ENCODE peak calls at places on chromosomes 12 and 14, in six cellular contexts. One of them, this sample, is unnamed.

GRCh38 chr12:75666980-75667359 is 155.6 kb upstream of the KRR1 start:
- DNase-seq in NCI-H1105 treated with DMSO at 0.1 percent for 48 hours: no peak
- DNase-seq in anterior cingulate cortex: no peak
- DNase-seq in stimulated activated CD4-positive, alpha-beta T cell treated with anti-CD3 and anti-CD28 coated beads, Interleukin-4, amount 100 ng/mL, for 4 hours: no peak
- DNase-seq in RWPE1: no peak
- DNase-seq in HT1080: peak
- DNase-seq in this sample: no peak

GRCh38 chr12:47903151-47903611 is 1.6 kb downstream of the VDR start:
- DNase-seq in NCI-H1105 treated with DMSO at 0.1 percent for 48 hours: no peak
- DNase-seq in stimulated activated CD4-positive, alpha-beta T cell treated with anti-CD3 and anti-CD28 coated beads, Interleukin-4, amount 100 ng/mL, for 4 hours: no peak
- DNase-seq in anterior cingulate cortex: no peak
- DNase-seq in RWPE1: no peak
- DNase-seq in HT1080: peak
- DNase-seq in this sample: no peak

GRCh38 chr12:114272071-114272470 is 133.9 kb downstream of the TBX5 start:
- DNase-seq in RWPE1: no peak
- DNase-seq in HT1080: no peak
- DNase-seq in anterior cingulate cortex: no peak
- DNase-seq in NCI-H1105 treated with DMSO at 0.1 percent for 48 hours: no peak
- DNase-seq in stimulated activated CD4-positive, alpha-beta T cell treated with anti-CD3 and anti-CD28 coated beads, Interleukin-4, amount 100 ng/mL, for 4 hours: no peak
- DNase-seq in this sample: no peak

GRCh38 chr14:91466192-91466591 is 43.9 kb downstream of the PPP4R3A start:
- DNase-seq in anterior cingulate cortex: no peak
- DNase-seq in HT1080: no peak
- DNase-seq in NCI-H1105 treated with DMSO at 0.1 percent for 48 hours: peak
- DNase-seq in RWPE1: no peak
- DNase-seq in stimulated activated CD4-positive, alpha-beta T cell treated with anti-CD3 and anti-CD28 coated beads, Interleukin-4, amount 100 ng/mL, for 4 hours: no peak
- DNase-seq in this sample: no peak

GRCh38 chr12:45713108-45713507 is 16.4 kb upstream of the ARID2 start:
- DNase-seq in anterior cingulate cortex: no peak
- DNase-seq in NCI-H1105 treated with DMSO at 0.1 percent for 48 hours: no peak
- DNase-seq in HT1080: no peak
- DNase-seq in RWPE1: no peak
- DNase-seq in stimulated activated CD4-positive, alpha-beta T cell treated with anti-CD3 and anti-CD28 coated beads, Interleukin-4, amount 100 ng/mL, for 4 hours: no peak
- DNase-seq in this sample: no peak

GRCh38 chr14:50082784-50083466 is 33.4 kb downstream of the VCPKMT start:
- DNase-seq in HT1080: no peak
- DNase-seq in anterior cingulate cortex: no peak
- DNase-seq in RWPE1: no peak
- DNase-seq in NCI-H1105 treated with DMSO at 0.1 percent for 48 hours: no peak
- DNase-seq in stimulated activated CD4-positive, alpha-beta T cell treated with anti-CD3 and anti-CD28 coated beads, Interleukin-4, amount 100 ng/mL, for 4 hours: peak
- DNase-seq in this sample: no peak

GRCh38 chr14:22485178-22485577 is 103.8 kb downstream of the DAD1 start:
- DNase-seq in RWPE1: no peak
- DNase-seq in NCI-H1105 treated with DMSO at 0.1 percent for 48 hours: no peak
- DNase-seq in HT1080: no peak
- DNase-seq in anterior cingulate cortex: no peak
- DNase-seq in stimulated activated CD4-positive, alpha-beta T cell treated with anti-CD3 and anti-CD28 coated beads, Interleukin-4, amount 100 ng/mL, for 4 hours: no peak
- DNase-seq in this sample: no peak

GRCh38 chr12:1319215-1319614 is 275.2 kb downstream of the FBXL14 start:
- DNase-seq in HT1080: no peak
- DNase-seq in stimulated activated CD4-positive, alpha-beta T cell treated with anti-CD3 and anti-CD28 coated beads, Interleukin-4, amount 100 ng/mL, for 4 hours: no peak
- DNase-seq in NCI-H1105 treated with DMSO at 0.1 percent for 48 hours: no peak
- DNase-seq in anterior cingulate cortex: no peak
- DNase-seq in RWPE1: no peak
- DNase-seq in this sample: no peak

GRCh38 chr12:93798752-93799151 is 121.6 kb downstream of the CRADD start:
- DNase-seq in anterior cingulate cortex: no peak
- DNase-seq in RWPE1: no peak
- DNase-seq in stimulated activated CD4-positive, alpha-beta T cell treated with anti-CD3 and anti-CD28 coated beads, Interleukin-4, amount 100 ng/mL, for 4 hours: no peak
- DNase-seq in HT1080: no peak
- DNase-seq in NCI-H1105 treated with DMSO at 0.1 percent for 48 hours: no peak
- DNase-seq in this sample: no peak

GRCh38 chr12:26373606-26374495 is 178.5 kb downstream of the SSPN start:
- DNase-seq in HT1080: no peak
- DNase-seq in NCI-H1105 treated with DMSO at 0.1 percent for 48 hours: no peak
- DNase-seq in RWPE1: peak
- DNase-seq in stimulated activated CD4-positive, alpha-beta T cell treated with anti-CD3 and anti-CD28 coated beads, Interleukin-4, amount 100 ng/mL, for 4 hours: no peak
- DNase-seq in anterior cingulate cortex: no peak
- DNase-seq in this sample: peak

GRCh38 chr12:110741371-110741770 is 1.3 kb downstream of the PPP1CC start:
- DNase-seq in stimulated activated CD4-positive, alpha-beta T cell treated with anti-CD3 and anti-CD28 coated beads, Interleukin-4, amount 100 ng/mL, for 4 hours: no peak
- DNase-seq in RWPE1: no peak
- DNase-seq in HT1080: no peak
- DNase-seq in NCI-H1105 treated with DMSO at 0.1 percent for 48 hours: no peak
- DNase-seq in anterior cingulate cortex: no peak
- DNase-seq in this sample: no peak

GRCh38 chr14:36810209-36810608 is 148.5 kb downstream of the PAX9 start:
- DNase-seq in RWPE1: no peak
- DNase-seq in anterior cingulate cortex: no peak
- DNase-seq in stimulated activated CD4-positive, alpha-beta T cell treated with anti-CD3 and anti-CD28 coated beads, Interleukin-4, amount 100 ng/mL, for 4 hours: no peak
- DNase-seq in HT1080: no peak
- DNase-seq in NCI-H1105 treated with DMSO at 0.1 percent for 48 hours: no peak
- DNase-seq in this sample: no peak

GRCh38 chr12:54371328-54372112 is 7.2 kb upstream of the GPR84 start:
- DNase-seq in HT1080: peak
- DNase-seq in anterior cingulate cortex: peak
- DNase-seq in NCI-H1105 treated with DMSO at 0.1 percent for 48 hours: peak
- DNase-seq in stimulated activated CD4-positive, alpha-beta T cell treated with anti-CD3 and anti-CD28 coated beads, Interleukin-4, amount 100 ng/mL, for 4 hours: no peak
- DNase-seq in RWPE1: no peak
- DNase-seq in this sample: no peak

GRCh38 chr14:32469388-32470160 is 140.5 kb downstream of the AKAP6 start:
- DNase-seq in stimulated activated CD4-positive, alpha-beta T cell treated with anti-CD3 and anti-CD28 coated beads, Interleukin-4, amount 100 ng/mL, for 4 hours: no peak
- DNase-seq in anterior cingulate cortex: no peak
- DNase-seq in NCI-H1105 treated with DMSO at 0.1 percent for 48 hours: peak
- DNase-seq in HT1080: peak
- DNase-seq in RWPE1: peak
- DNase-seq in this sample: peak

GRCh38 chr12:107501681-107502080 is 183.9 kb upstream of the PWP1 start:
- DNase-seq in RWPE1: no peak
- DNase-seq in NCI-H1105 treated with DMSO at 0.1 percent for 48 hours: no peak
- DNase-seq in anterior cingulate cortex: no peak
- DNase-seq in stimulated activated CD4-positive, alpha-beta T cell treated with anti-CD3 and anti-CD28 coated beads, Interleukin-4, amount 100 ng/mL, for 4 hours: no peak
- DNase-seq in HT1080: no peak
- DNase-seq in this sample: no peak

GRCh38 chr14:98433436-98433835 is 838.6 kb downstream of the BCL11B start:
- DNase-seq in stimulated activated CD4-positive, alpha-beta T cell treated with anti-CD3 and anti-CD28 coated beads, Interleukin-4, amount 100 ng/mL, for 4 hours: no peak
- DNase-seq in HT1080: no peak
- DNase-seq in RWPE1: no peak
- DNase-seq in anterior cingulate cortex: no peak
- DNase-seq in NCI-H1105 treated with DMSO at 0.1 percent for 48 hours: no peak
- DNase-seq in this sample: no peak

This sample was measured in SJSA1.